ENCODE peak calls at places on chromosomes 3 and 15, in eight cellular contexts. C is Peyer's patch; U is MG63; J is HCT116; T is psoas muscle; W is heart left ventricle; V is lower lobe of right lung; H is CD4-positive, CD25-positive, alpha-beta regulatory T cell. N is an unnamed sample.

GRCh38 chr15:47431501-47431900 is 285.8 kb upstream of the SEMA6D start:
- DNase-seq in C (no peak), U (peak; percentile 19), J (no peak), T (no peak), W (no peak), V (no peak), H (no peak), N (peak; percentile 74)

GRCh38 chr15:36921484-36922091 is 178.8 kb downstream of the MEIS2 start:
- DNase-seq in C (no peak), U (no peak), J (no peak), T (no peak), W (no peak), V (no peak), H (no peak), N (no peak)

GRCh38 chr3:152073267-152073666 is 195.5 kb upstream of the MBNL1 start:
- DNase-seq in C (no peak), U (no peak), J (no peak), T (no peak), W (no peak), V (no peak), H (no peak), N (peak; percentile 42)

GRCh38 chr3:71356272-71356671 is 227.3 kb downstream of the FOXP1 start:
- DNase-seq in C (no peak), U (no peak), J (no peak), T (no peak), W (no peak), V (no peak), H (no peak), N (no peak)

GRCh38 chr15:79130535-79131130 is 40.1 kb upstream of the RASGRF1 start:
- DNase-seq in C (no peak), U (no peak), J (no peak), T (no peak), W (no peak), V (no peak), H (no peak), N (no peak)

GRCh38 chr15:31156808-31157207 is 55.3 kb upstream of the TRPM1 start:
- DNase-seq in C (no peak), U (no peak), J (no peak), T (no peak), W (no peak), V (no peak), H (no peak), N (no peak)

GRCh38 chr15:31106495-31107300 is 5.2 kb upstream of the TRPM1 start:
- DNase-seq in C (no peak), U (no peak), J (no peak), T (no peak), W (no peak), V (no peak), H (no peak), N (no peak)

GRCh38 chr3:39184081-39184967 is 8.1 kb downstream of the XIRP1 start:
- DNase-seq in C (no peak), U (no peak), J (no peak), T (peak; percentile 73), W (no peak), V (no peak), H (no peak), N (no peak)

GRCh38 chr3:18189651-18190050 is 235.5 kb downstream of the SATB1 start:
- DNase-seq in C (no peak), U (peak; percentile 24), J (no peak), T (no peak), W (no peak), V (no peak), H (no peak), N (peak; percentile 81)

GRCh38 chr3:115784739-115785571 is 161.6 kb downstream of the GAP43 start:
- DNase-seq in C (no peak), U (peak; percentile 86), J (no peak), T (no peak), W (no peak), V (no peak), H (no peak), N (peak; percentile 75)

GRCh38 chr3:15556512-15556911 is 35.0 kb upstream of the COLQ start:
- DNase-seq in C (no peak), U (no peak), J (no peak), T (no peak), W (no peak), V (no peak), H (no peak), N (no peak)

GRCh38 chr3:66073464-66074141 is 34.9 kb upstream of the MAGI1 start:
- DNase-seq in C (no peak), U (no peak), J (no peak), T (no peak), W (no peak), V (no peak), H (no peak), N (no peak)

GRCh38 chr3:32821686-32822296 is 4.0 kb downstream of the TRIM71 start:
- DNase-seq in C (no peak), U (no peak), J (no peak), T (no peak), W (no peak), V (peak; percentile 49), H (no peak), N (no peak)

GRCh38 chr3:32825601-32826375 is 8.0 kb downstream of the TRIM71 start:
- DNase-seq in C (no peak), U (no peak), J (no peak), T (no peak), W (no peak), V (no peak), H (no peak), N (no peak)

GRCh38 chr3:32820971-32821685 is 3.3 kb downstream of the TRIM71 start:
- DNase-seq in C (no peak), U (no peak), J (no peak), T (no peak), W (no peak), V (no peak), H (no peak), N (no peak)

GRCh38 chr3:32820430-32820829 is 2.6 kb downstream of the TRIM71 start:
- DNase-seq in C (no peak), U (no peak), J (no peak), T (no peak), W (no peak), V (no peak), H (no peak), N (no peak)

DNA sequence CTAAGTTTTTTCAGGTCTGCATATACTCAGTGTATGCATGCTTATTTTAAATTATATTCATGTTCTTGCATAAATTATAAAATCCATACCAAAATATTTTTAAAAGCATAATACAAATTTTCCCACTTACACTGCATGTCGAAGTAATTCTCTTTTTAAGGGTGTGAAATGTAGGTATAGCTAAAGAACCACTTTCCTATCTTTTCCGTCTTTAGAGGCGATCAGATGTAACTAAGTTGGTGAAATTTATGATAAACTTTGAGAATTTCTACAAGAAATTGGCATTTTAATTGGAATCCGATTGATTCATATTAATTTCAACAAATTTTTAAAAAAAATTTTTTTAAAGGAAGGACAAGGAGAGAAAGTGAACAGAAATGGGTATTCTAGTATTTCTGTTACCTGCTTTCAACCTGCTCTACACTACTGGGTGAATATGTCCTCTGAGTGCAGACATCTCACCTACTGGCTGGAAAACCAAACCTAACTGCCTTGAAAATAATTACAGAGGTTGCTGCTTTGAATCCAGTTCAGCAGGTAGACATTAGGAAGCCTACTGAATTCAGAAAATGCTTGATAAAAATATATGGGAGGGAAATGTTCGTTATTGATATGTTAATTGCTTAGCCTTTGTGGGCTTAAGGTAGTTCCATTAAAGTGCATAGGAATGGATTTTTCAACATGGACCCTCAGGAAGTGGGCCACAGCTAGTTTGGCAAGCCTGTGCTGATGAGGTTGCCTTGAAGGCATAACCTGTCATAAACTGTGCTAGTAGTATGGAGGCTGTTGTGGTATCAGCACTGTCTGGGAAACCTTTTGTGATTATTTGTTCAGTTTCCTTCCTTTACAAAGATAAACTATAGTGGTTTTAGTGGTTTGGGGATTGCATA is 5.1 kb downstream of the TRIM71 start:
- DNase-seq in C (no peak), U (no peak), J (no peak), T (no peak), W (no peak), V (no peak), H (no peak), N (no peak)
- H3K36me3 ChIP-seq in C (no peaks in the 10 kb centered on the region), U (no peaks in the 10 kb centered on the region), J (no peaks in the 10 kb centered on the region), T (no peaks in the 10 kb centered on the region), W (no peaks in the 10 kb centered on the region), V (no peaks in the 10 kb centered on the region), H (no peaks in the 10 kb centered on the region), N (no peaks in the 10 kb centered on the region)

DNA sequence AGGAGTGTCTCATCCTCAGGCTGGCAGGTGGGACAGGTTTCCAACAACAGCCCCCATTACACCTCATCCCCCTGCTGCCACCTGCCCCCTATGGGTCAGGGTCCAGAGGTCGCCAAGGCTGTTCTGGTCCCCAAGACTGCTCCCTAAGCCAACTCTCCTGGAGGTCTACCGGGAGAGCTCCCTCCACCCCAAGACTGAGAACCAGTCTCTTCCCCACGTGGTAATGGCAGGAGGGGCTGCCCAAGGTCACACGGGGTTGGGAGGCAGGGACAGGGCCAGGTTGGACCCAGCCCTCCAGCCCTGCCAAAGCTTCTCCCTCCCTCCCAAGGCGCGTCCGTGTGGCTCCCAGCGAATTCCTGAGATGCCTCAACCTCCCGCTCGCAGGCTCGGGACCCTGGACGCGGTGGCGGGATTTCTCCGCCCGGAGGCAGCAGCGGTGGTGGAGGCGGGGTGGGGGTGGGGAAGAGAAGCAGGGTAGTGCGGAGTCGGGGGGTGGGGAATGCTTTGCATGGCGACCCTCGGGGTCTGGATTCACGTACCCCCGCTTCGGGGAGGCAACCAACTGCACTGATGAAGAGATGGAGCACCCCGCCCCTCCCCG is 80.1 kb downstream of the IQSEC1 start:
- DNase-seq in C (no peak), U (no peak), J (no peak), T (peak; percentile 46), W (no peak), V (no peak), H (no peak), N (peak; percentile 43)
- H3K4me3 ChIP-seq in C (peak overlapping the region; percentile 90), U (no peak overlapping the region), J (peak overlapping the region; percentile 73), T (peak overlapping the region; percentile 72), W (peak overlapping the region; percentile 60), V (peak overlapping the region; percentile 82), H (no peak overlapping the region), N (peak overlapping the region; percentile 35)

GRCh38 chr3:128632301-128632700 is 18.3 kb downstream of the RPN1 start:
- DNase-seq in C (no peak), U (no peak), J (no peak), T (no peak), W (no peak), V (no peak), H (no peak), N (no peak)

GRCh38 chr3:128629936-128630335 is 20.7 kb downstream of the RPN1 start:
- DNase-seq in C (no peak), U (no peak), J (no peak), T (no peak), W (no peak), V (no peak), H (no peak), N (no peak)

GRCh38 chr3:128634075-128634611 is 16.5 kb downstream of the RPN1 start:
- DNase-seq in C (no peak), U (no peak), J (no peak), T (no peak), W (no peak), V (no peak), H (no peak), N (no peak)
- H3K36me3 ChIP-seq in C (peaks cover 81% of the 10 kb centered on the region), U (peaks cover 86% of the 10 kb centered on the region), J (peaks cover 32% of the 10 kb centered on the region), T (peaks cover 6% of the 10 kb centered on the region), W (peaks cover 96% of the 10 kb centered on the region), V (peaks cover 87% of the 10 kb centered on the region), H (peaks cover 62% of the 10 kb centered on the region), N (peaks cover 17% of the 10 kb centered on the region)

GRCh38 chr15:72196409-72197044 is 1.1 kb downstream of the GRAMD2A start:
- DNase-seq in C (no peak), U (no peak), J (no peak), T (no peak), W (no peak), V (no peak), H (no peak), N (no peak)
- H3K4me3 ChIP-seq in C (peak overlapping the region; percentile 77), U (no peak overlapping the region), J (peak overlapping the region; percentile 78), T (no peak overlapping the region), W (no peak overlapping the region), V (peak overlapping the region; percentile 57), H (no peak overlapping the region), N (no peak overlapping the region)

GRCh38 chr15:57301307-57301706 is 75.0 kb upstream of the CGNL1 start:
- DNase-seq in C (no peak), U (no peak), J (no peak), T (no peak), W (no peak), V (no peak), H (no peak), N (no peak)
- H3K36me3 ChIP-seq in C (no peaks in the 10 kb centered on the region), U (no peaks in the 10 kb centered on the region), J (no peaks in the 10 kb centered on the region), T (no peaks in the 10 kb centered on the region), W (no peaks in the 10 kb centered on the region), V (no peaks in the 10 kb centered on the region), H (no peaks in the 10 kb centered on the region), N (no peaks in the 10 kb centered on the region)